ENCODE peak calls at places on chromosomes 11 and 22, in five cellular contexts. One of them, this sample, is unnamed.

GRCh38 chr11:88300888-88301477 is 36.6 kb downstream of the CTSC start:
- DNase-seq in psoas muscle: no peak
- DNase-seq in left ventricle myocardium inferior: no peak
- DNase-seq in mucosa of descending colon: no peak
- DNase-seq in GM23248: no peak
- DNase-seq in this sample: no peak

GRCh38 chr22:37979782-37980181 is 4.6 kb downstream of the SOX10 start:
- DNase-seq in psoas muscle: no peak
- DNase-seq in left ventricle myocardium inferior: no peak
- DNase-seq in mucosa of descending colon: no peak
- DNase-seq in GM23248: no peak
- DNase-seq in this sample: no peak

GRCh38 chr22:36088292-36088691 is 59.7 kb upstream of the RBFOX2 start:
- DNase-seq in psoas muscle: no peak
- DNase-seq in left ventricle myocardium inferior: no peak
- DNase-seq in mucosa of descending colon: no peak
- DNase-seq in GM23248: no peak
- DNase-seq in this sample: no peak

GRCh38 chr22:35313311-35314121 is 13.8 kb downstream of the TOM1 start:
- DNase-seq in psoas muscle: peak; percentile 84
- DNase-seq in left ventricle myocardium inferior: peak; percentile 70
- DNase-seq in mucosa of descending colon: no peak
- DNase-seq in GM23248: peak; percentile 97
- DNase-seq in this sample: peak; percentile 98

GRCh38 chr11:61041755-61042518 is 60.4 kb upstream of the CD5 start:
- DNase-seq in psoas muscle: no peak
- DNase-seq in left ventricle myocardium inferior: peak; percentile 35
- DNase-seq in mucosa of descending colon: peak; percentile 84
- DNase-seq in GM23248: no peak
- DNase-seq in this sample: no peak

GRCh38 chr22:43879901-43880742 is 11.7 kb downstream of the PNPLA5 start:
- DNase-seq in psoas muscle: no peak
- DNase-seq in left ventricle myocardium inferior: no peak
- DNase-seq in mucosa of descending colon: peak; percentile 19
- DNase-seq in GM23248: no peak
- DNase-seq in this sample: no peak

GRCh38 chr22:42064629-42065028 is 6.0 kb downstream of the NAGA start:
- DNase-seq in psoas muscle: no peak
- DNase-seq in left ventricle myocardium inferior: no peak
- DNase-seq in mucosa of descending colon: no peak
- DNase-seq in GM23248: no peak
- DNase-seq in this sample: no peak

GRCh38 chr11:10991372-10991771 is 133.5 kb upstream of the ZBED5 start:
- DNase-seq in psoas muscle: no peak
- DNase-seq in left ventricle myocardium inferior: no peak
- DNase-seq in mucosa of descending colon: no peak
- DNase-seq in GM23248: no peak
- DNase-seq in this sample: no peak

GRCh38 chr22:23533328-23533762 is 46.7 kb downstream of the IGLL1 start:
- DNase-seq in psoas muscle: no peak
- DNase-seq in left ventricle myocardium inferior: no peak
- DNase-seq in mucosa of descending colon: peak; percentile 34
- DNase-seq in GM23248: peak; percentile 21
- DNase-seq in this sample: no peak

GRCh38 chr22:43884600-43885318 is 7.1 kb downstream of the PNPLA5 start:
- DNase-seq in psoas muscle: peak; percentile 68
- DNase-seq in left ventricle myocardium inferior: peak; percentile 59
- DNase-seq in mucosa of descending colon: peak; percentile 59
- DNase-seq in GM23248: peak; percentile 72
- DNase-seq in this sample: peak; percentile 18

GRCh38 chr11:68914761-68915160 is 11.1 kb downstream of the IGHMBP2 start:
- DNase-seq in psoas muscle: no peak
- DNase-seq in left ventricle myocardium inferior: no peak
- DNase-seq in mucosa of descending colon: no peak
- DNase-seq in GM23248: no peak
- DNase-seq in this sample: no peak

GRCh38 chr11:27233654-27234042 is 129.4 kb downstream of the CCDC34 start:
- DNase-seq in psoas muscle: no peak
- DNase-seq in left ventricle myocardium inferior: no peak
- DNase-seq in mucosa of descending colon: no peak
- DNase-seq in GM23248: peak; percentile 47
- DNase-seq in this sample: no peak

GRCh38 chr22:27476729-27477128 is 324.8 kb downstream of the MN1 start:
- DNase-seq in psoas muscle: no peak
- DNase-seq in left ventricle myocardium inferior: no peak
- DNase-seq in mucosa of descending colon: no peak
- DNase-seq in GM23248: peak; percentile 94
- DNase-seq in this sample: no peak
- H3K4me1 ChIP-seq in psoas muscle: no peaks in the 10 kb centered on the region
- H3K4me1 ChIP-seq in left ventricle myocardium inferior: peaks cover 8% of the 10 kb centered on the region
- H3K4me1 ChIP-seq in mucosa of descending colon: no peaks in the 10 kb centered on the region
- H3K4me1 ChIP-seq in GM23248: peaks cover 37% of the 10 kb centered on the region
- H3K4me1 ChIP-seq in this sample: no peaks in the 10 kb centered on the region

DNA sequence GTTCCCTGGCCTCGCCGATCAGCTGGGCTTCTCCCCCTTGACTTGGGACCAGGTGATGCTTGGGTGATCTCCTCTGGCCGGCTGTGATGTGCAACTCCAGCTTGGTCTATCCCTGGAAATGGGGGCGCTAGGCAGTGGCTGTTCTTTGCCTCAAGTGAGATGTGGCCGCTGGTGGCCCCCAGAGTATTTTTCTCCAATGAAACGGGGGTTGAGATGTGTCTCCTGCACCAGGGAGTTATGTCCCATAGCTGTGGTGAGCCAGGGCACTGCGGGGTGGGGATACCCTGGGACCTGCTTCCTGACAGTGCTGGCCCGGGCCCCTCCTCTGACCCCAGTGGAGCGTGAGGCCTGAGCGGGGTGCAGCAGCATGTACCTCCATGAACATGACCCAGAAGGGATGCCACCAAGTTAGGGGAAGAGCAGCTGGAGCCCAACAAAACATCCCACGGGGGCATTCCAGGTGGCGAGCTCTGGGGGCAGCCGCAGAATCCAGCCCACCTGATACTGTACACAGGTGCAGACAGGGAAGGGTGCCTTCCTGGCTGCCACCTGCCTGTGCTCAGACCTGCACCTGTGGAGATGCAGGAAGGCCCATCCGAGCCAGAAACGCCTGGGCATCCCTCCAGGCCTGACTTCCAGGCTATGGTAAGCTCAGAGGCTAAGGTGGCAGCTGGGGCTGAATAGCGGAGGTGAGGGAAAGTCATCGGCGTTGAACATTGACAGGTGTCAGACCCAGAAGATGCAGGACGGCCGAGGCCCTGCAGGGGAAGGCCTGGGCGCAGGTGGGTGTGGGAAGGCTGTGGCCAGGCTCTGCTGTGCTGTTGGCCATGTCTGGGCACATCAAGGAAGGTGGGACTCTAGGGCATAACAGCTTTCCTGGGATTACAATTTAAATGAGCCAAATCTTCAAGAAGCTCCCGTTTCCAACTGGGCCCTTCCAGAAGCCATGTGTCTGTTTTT is 97.3 kb downstream of the CTTN start:
- DNase-seq in psoas muscle: no peak
- DNase-seq in left ventricle myocardium inferior: peak; percentile 10
- DNase-seq in mucosa of descending colon: peak; percentile 28
- DNase-seq in GM23248: no peak
- DNase-seq in this sample: no peak
- H3K4me1 ChIP-seq in psoas muscle: no peaks in the 10 kb centered on the region
- H3K4me1 ChIP-seq in left ventricle myocardium inferior: peaks cover under 1% of the 10 kb centered on the region
- H3K4me1 ChIP-seq in mucosa of descending colon: no peaks in the 10 kb centered on the region
- H3K4me1 ChIP-seq in GM23248: no peaks in the 10 kb centered on the region
- H3K4me1 ChIP-seq in this sample: no peaks in the 10 kb centered on the region

DNA sequence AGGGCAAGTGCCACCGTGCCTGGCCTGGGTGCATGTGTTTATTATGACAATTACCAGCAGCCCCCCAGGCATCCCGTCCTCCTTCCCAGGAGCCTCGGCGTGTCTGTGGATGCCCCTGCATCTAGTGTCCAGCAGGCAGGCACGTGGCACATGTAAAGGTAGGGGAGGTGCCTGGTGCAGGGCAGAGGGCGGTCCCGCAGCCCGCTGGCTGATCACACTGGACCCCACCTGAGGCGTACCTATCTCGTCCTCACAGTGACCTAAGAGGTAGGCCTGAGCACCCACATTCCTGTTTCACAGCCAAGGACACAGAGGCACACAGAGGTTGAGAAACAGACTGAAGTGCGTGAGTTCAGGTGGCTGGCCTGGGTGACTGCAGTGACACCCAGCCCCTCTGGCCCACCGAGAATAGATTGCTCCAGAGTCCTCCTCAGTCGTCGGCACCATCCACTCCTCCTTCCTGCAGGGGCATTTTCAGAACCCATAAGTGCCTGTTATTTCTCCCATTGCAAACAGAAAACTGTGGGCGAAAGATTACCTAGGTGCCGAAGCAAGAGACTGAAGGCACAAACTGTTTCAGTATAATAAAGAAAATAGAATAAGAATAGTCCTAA is 3.0 kb upstream of the PHRF1 start:
- DNase-seq in psoas muscle: no peak
- DNase-seq in left ventricle myocardium inferior: no peak
- DNase-seq in mucosa of descending colon: no peak
- DNase-seq in GM23248: no peak
- DNase-seq in this sample: no peak
- H3K4me1 ChIP-seq in psoas muscle: peaks cover 27% of the 10 kb centered on the region
- H3K4me1 ChIP-seq in left ventricle myocardium inferior: peaks cover 49% of the 10 kb centered on the region
- H3K4me1 ChIP-seq in mucosa of descending colon: peaks cover 23% of the 10 kb centered on the region
- H3K4me1 ChIP-seq in GM23248: peaks cover 16% of the 10 kb centered on the region
- H3K4me1 ChIP-seq in this sample: peaks cover 41% of the 10 kb centered on the region

GRCh38 chr11:47257518-47258316 is at the start of gene NR1H3:
- DNase-seq in psoas muscle: peak; percentile 84
- DNase-seq in left ventricle myocardium inferior: peak; percentile 86
- DNase-seq in mucosa of descending colon: peak; percentile 83
- DNase-seq in GM23248: peak; percentile 73
- DNase-seq in this sample: peak; percentile 74

GRCh38 chr11:47257178-47257517 is 648 bp upstream of the NR1H3 start:
- DNase-seq in psoas muscle: no peak
- DNase-seq in left ventricle myocardium inferior: no peak
- DNase-seq in mucosa of descending colon: no peak
- DNase-seq in GM23248: no peak
- DNase-seq in this sample: no peak

GRCh38 chr11:47258317-47258902 is 614 bp downstream of the NR1H3 start:
- DNase-seq in psoas muscle: no peak
- DNase-seq in left ventricle myocardium inferior: no peak
- DNase-seq in mucosa of descending colon: no peak
- DNase-seq in GM23248: peak; percentile 17
- DNase-seq in this sample: no peak

GRCh38 chr11:47254381-47254780 is 3.4 kb upstream of the NR1H3 start:
- DNase-seq in psoas muscle: peak; percentile 23
- DNase-seq in left ventricle myocardium inferior: no peak
- DNase-seq in mucosa of descending colon: no peak
- DNase-seq in GM23248: peak; percentile 24
- DNase-seq in this sample: no peak

GRCh38 chr11:47256374-47256773 is 1.4 kb upstream of the NR1H3 start:
- DNase-seq in psoas muscle: no peak
- DNase-seq in left ventricle myocardium inferior: no peak
- DNase-seq in mucosa of descending colon: no peak
- DNase-seq in GM23248: no peak
- DNase-seq in this sample: no peak
- H3K4me1 ChIP-seq in psoas muscle: peaks cover 13% of the 10 kb centered on the region
- H3K4me1 ChIP-seq in left ventricle myocardium inferior: peaks cover 73% of the 10 kb centered on the region
- H3K4me1 ChIP-seq in mucosa of descending colon: peaks cover 46% of the 10 kb centered on the region
- H3K4me1 ChIP-seq in GM23248: peaks cover 23% of the 10 kb centered on the region
- H3K4me1 ChIP-seq in this sample: peaks cover 54% of the 10 kb centered on the region

DNA sequence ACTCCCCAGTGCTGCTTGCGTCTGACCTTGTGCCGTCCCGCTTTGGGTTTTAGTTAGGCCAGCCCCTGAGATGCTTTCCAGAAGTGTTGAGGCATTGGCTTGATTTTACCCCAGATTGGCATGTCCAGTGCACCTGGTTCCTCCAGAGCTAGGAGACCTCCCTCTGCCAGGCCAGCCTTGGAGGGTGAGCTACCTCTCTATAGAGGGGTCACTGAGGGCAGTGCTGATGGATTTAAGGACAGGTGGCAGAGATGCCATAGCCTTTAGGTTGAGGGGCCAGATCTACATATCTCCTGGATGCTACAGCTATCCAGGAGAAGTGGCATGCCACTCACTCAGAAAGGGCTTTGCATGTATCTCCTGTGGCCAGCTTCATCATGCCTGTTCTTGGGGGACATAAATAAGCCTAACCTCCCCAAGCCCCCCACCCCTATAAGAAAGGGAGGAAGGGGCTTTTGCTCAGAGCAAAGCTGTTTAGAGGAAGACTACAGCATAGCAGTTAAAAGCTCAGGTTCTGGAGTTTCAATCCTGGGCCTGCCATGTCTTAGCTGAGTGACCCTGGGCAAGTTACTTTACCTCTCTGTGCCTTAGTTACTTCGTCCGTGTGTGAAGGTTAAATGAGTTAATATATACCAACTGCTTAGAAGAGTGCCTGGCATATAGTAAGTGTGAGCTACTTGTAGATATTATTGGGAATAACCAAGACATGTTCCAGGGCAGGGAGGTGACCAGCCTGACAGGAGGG is 6.4 kb downstream of the UBE2L3 start:
- DNase-seq in psoas muscle: no peak
- DNase-seq in left ventricle myocardium inferior: no peak
- DNase-seq in mucosa of descending colon: no peak
- DNase-seq in GM23248: no peak
- DNase-seq in this sample: no peak
- H3K4me1 ChIP-seq in psoas muscle: peaks cover 66% of the 10 kb centered on the region
- H3K4me1 ChIP-seq in left ventricle myocardium inferior: peaks cover 82% of the 10 kb centered on the region
- H3K4me1 ChIP-seq in mucosa of descending colon: peaks cover 69% of the 10 kb centered on the region
- H3K4me1 ChIP-seq in GM23248: peaks cover 35% of the 10 kb centered on the region
- H3K4me1 ChIP-seq in this sample: peaks cover 48% of the 10 kb centered on the region

GRCh38 chr11:86185346-86185745 is 59.2 kb upstream of the EED start:
- DNase-seq in psoas muscle: no peak
- DNase-seq in left ventricle myocardium inferior: no peak
- DNase-seq in mucosa of descending colon: no peak
- DNase-seq in GM23248: no peak
- DNase-seq in this sample: no peak
- H3K4me1 ChIP-seq in psoas muscle: peaks cover 6% of the 10 kb centered on the region
- H3K4me1 ChIP-seq in left ventricle myocardium inferior: peaks cover 38% of the 10 kb centered on the region
- H3K4me1 ChIP-seq in mucosa of descending colon: no peaks in the 10 kb centered on the region
- H3K4me1 ChIP-seq in GM23248: no peaks in the 10 kb centered on the region
- H3K4me1 ChIP-seq in this sample: peaks cover 12% of the 10 kb centered on the region